ENCODE peak calls at places on chromosome 18, in ten cellular contexts. One of them, this sample, is unnamed.
A peak's percentile ranks its signal among the peaks of the same experiment; 100 is the strongest.

GRCh38 chr18:11872479-11873136 is 21.4 kb downstream of the CHMP1B start:
- DNase-seq in mesenchymal stem cell: no peak
- DNase-seq in lung: no peak
- DNase-seq in Panc1: no peak
- DNase-seq in right cardiac atrium: no peak
- DNase-seq in fibroblast of lung: no peak
- DNase-seq in A549: peak; percentile 67
- DNase-seq in heart right ventricle: no peak
- DNase-seq in HepG2: peak; percentile 71
- DNase-seq in IMR-90: no peak
- DNase-seq in this sample: peak; percentile 55

GRCh38 chr18:13643261-13643671 is 83.1 kb downstream of the FAM210A start:
- DNase-seq in Panc1: no peak
- DNase-seq in fibroblast of lung: no peak
- DNase-seq in heart right ventricle: no peak
- DNase-seq in A549: no peak
- DNase-seq in mesenchymal stem cell: no peak
- DNase-seq in HepG2: no peak
- DNase-seq in IMR-90: no peak
- DNase-seq in right cardiac atrium: peak; percentile 34
- DNase-seq in lung: no peak
- DNase-seq in this sample: no peak

GRCh38 chr18:37391698-37392548 is 173.7 kb downstream of the CELF4 start:
- DNase-seq in fibroblast of lung: no peak
- DNase-seq in heart right ventricle: no peak
- DNase-seq in mesenchymal stem cell: no peak
- DNase-seq in lung: no peak
- DNase-seq in IMR-90: no peak
- DNase-seq in right cardiac atrium: no peak
- DNase-seq in A549: no peak
- DNase-seq in HepG2: no peak
- DNase-seq in Panc1: no peak
- DNase-seq in this sample: no peak

GRCh38 chr18:5238371-5238758 is 41.3 kb upstream of the AKAIN1 start:
- DNase-seq in fibroblast of lung: peak; percentile 52
- DNase-seq in IMR-90: peak; percentile 30
- DNase-seq in HepG2: peak; percentile 86
- DNase-seq in heart right ventricle: peak; percentile 44
- DNase-seq in lung: peak; percentile 36
- DNase-seq in Panc1: no peak
- DNase-seq in right cardiac atrium: peak; percentile 66
- DNase-seq in mesenchymal stem cell: peak; percentile 71
- DNase-seq in A549: peak; percentile 27
- DNase-seq in this sample: peak; percentile 36

GRCh38 chr18:9943311-9943710 is 29.5 kb downstream of the VAPA start:
- DNase-seq in Panc1: no peak
- DNase-seq in right cardiac atrium: no peak
- DNase-seq in HepG2: no peak
- DNase-seq in lung: no peak
- DNase-seq in heart right ventricle: no peak
- DNase-seq in mesenchymal stem cell: no peak
- DNase-seq in IMR-90: no peak
- DNase-seq in fibroblast of lung: no peak
- DNase-seq in A549: no peak
- DNase-seq in this sample: no peak

GRCh38 chr18:3869848-3870247 is 419.9 kb downstream of the TGIF1 start:
- DNase-seq in HepG2: peak; percentile 36
- DNase-seq in A549: peak; percentile 77
- DNase-seq in mesenchymal stem cell: peak; percentile 65
- DNase-seq in heart right ventricle: no peak
- DNase-seq in IMR-90: peak; percentile 76
- DNase-seq in fibroblast of lung: peak; percentile 50
- DNase-seq in right cardiac atrium: no peak
- DNase-seq in lung: no peak
- DNase-seq in Panc1: peak; percentile 25
- DNase-seq in this sample: no peak

GRCh38 chr18:6115710-6116109 is 220.4 kb upstream of the TMEM200C start:
- DNase-seq in mesenchymal stem cell: no peak
- DNase-seq in heart right ventricle: no peak
- DNase-seq in A549: no peak
- DNase-seq in lung: no peak
- DNase-seq in fibroblast of lung: no peak
- DNase-seq in IMR-90: no peak
- DNase-seq in HepG2: no peak
- DNase-seq in right cardiac atrium: no peak
- DNase-seq in Panc1: no peak
- DNase-seq in this sample: no peak

GRCh38 chr18:75408554-75409506 is 18.7 kb downstream of the SMIM21 start:
- DNase-seq in heart right ventricle: no peak
- DNase-seq in A549: peak; percentile 86
- DNase-seq in mesenchymal stem cell: peak; percentile 95
- DNase-seq in IMR-90: peak; percentile 100
- DNase-seq in right cardiac atrium: no peak
- DNase-seq in Panc1: peak; percentile 80
- DNase-seq in HepG2: peak; percentile 32
- DNase-seq in lung: no peak
- DNase-seq in fibroblast of lung: peak; percentile 99
- DNase-seq in this sample: no peak

GRCh38 chr18:51724790-51725721 is 527.6 kb upstream of the MEX3C start:
- DNase-seq in mesenchymal stem cell: no peak
- DNase-seq in A549: no peak
- DNase-seq in Panc1: no peak
- DNase-seq in lung: no peak
- DNase-seq in fibroblast of lung: peak; percentile 1
- DNase-seq in IMR-90: no peak
- DNase-seq in right cardiac atrium: no peak
- DNase-seq in HepG2: no peak
- DNase-seq in heart right ventricle: no peak
- DNase-seq in this sample: no peak
- H3K27ac ChIP-seq in mesenchymal stem cell: no peak overlapping the region
- H3K27ac ChIP-seq in A549: no peak overlapping the region
- H3K27ac ChIP-seq in Panc1: no peak overlapping the region
- H3K27ac ChIP-seq in lung: no peak overlapping the region
- H3K27ac ChIP-seq in fibroblast of lung: no peak overlapping the region
- H3K27ac ChIP-seq in IMR-90: no peak overlapping the region
- H3K27ac ChIP-seq in right cardiac atrium: no peak overlapping the region
- H3K27ac ChIP-seq in HepG2: no peak overlapping the region
- H3K27ac ChIP-seq in heart right ventricle: no peak overlapping the region
- H3K27ac ChIP-seq in this sample: no peak overlapping the region

DNA sequence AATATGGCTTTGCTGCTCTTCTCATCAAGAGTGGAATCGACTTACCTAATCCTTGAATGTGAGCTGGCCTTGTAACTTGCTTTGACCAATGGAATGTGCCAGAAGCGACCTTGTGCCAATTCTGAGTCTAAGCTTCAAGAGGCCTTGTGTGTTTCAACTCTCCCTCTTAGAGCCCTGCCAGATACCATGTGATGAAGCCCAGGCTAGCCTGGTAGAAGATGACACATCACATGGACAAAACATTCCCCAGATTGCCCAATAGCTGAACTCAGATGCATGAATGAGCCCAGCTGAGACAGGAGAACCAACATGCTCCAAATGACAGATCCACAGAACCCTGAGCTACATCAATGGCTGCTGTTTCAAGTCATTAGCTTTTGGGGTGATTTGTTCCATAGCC is 4.2 kb upstream of the KLHL14 start:
- DNase-seq in IMR-90: no peak
- DNase-seq in mesenchymal stem cell: peak; percentile 71
- DNase-seq in fibroblast of lung: no peak
- DNase-seq in Panc1: no peak
- DNase-seq in A549: no peak
- DNase-seq in lung: no peak
- DNase-seq in HepG2: peak; percentile 46
- DNase-seq in heart right ventricle: no peak
- DNase-seq in right cardiac atrium: no peak
- DNase-seq in this sample: no peak
- H3K4me3 ChIP-seq in IMR-90: no peak overlapping the region
- H3K4me3 ChIP-seq in mesenchymal stem cell: no peak overlapping the region
- H3K4me3 ChIP-seq in fibroblast of lung: no peak overlapping the region
- H3K4me3 ChIP-seq in Panc1: no peak overlapping the region
- H3K4me3 ChIP-seq in A549: no peak overlapping the region
- H3K4me3 ChIP-seq in lung: no peak overlapping the region
- H3K4me3 ChIP-seq in HepG2: no peak overlapping the region
- H3K4me3 ChIP-seq in heart right ventricle: no peak overlapping the region
- H3K4me3 ChIP-seq in right cardiac atrium: no peak overlapping the region
- H3K4me3 ChIP-seq in this sample: no peak overlapping the region

DNA sequence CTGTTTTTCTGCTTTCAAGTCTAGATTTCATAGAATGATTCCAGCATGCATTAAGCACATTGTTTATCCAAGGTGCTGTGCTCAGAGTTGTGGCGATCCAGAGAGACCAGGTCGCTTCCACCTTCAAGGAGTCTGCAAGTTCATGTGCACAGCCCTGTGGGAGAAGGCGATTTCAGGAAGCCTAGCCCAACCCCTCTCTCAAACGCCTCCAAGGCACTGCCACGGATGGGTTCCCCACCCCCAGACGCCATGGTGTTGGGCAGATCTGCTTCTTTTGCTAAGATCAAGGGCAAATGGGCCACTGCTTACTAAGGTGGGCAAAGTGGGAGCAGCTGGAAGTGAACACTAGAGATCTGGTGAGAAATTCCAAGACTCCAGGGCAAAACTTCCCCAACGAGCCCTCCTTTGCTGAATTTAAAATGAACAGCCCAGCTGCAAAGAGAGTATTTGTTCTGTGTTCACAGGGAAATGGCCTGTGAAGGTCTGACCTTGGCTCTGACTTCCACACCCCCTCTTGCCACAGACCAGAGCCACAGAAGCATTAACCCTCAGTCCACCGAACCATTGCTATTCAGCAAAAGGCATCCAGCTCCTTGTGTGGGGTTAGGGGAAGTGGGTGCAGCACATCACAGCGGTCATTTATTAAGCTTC is 45.1 kb upstream of the ZBTB7C start:
- DNase-seq in A549: no peak
- DNase-seq in right cardiac atrium: no peak
- DNase-seq in Panc1: no peak
- DNase-seq in lung: no peak
- DNase-seq in IMR-90: no peak
- DNase-seq in HepG2: peak; percentile 72
- DNase-seq in mesenchymal stem cell: no peak
- DNase-seq in fibroblast of lung: peak; percentile 15
- DNase-seq in heart right ventricle: no peak
- DNase-seq in this sample: no peak
- H3K27ac ChIP-seq in A549: no peak overlapping the region
- H3K27ac ChIP-seq in right cardiac atrium: no peak overlapping the region
- H3K27ac ChIP-seq in Panc1: no peak overlapping the region
- H3K27ac ChIP-seq in lung: no peak overlapping the region
- H3K27ac ChIP-seq in IMR-90: no peak overlapping the region
- H3K27ac ChIP-seq in HepG2: peak overlapping the region; percentile 81
- H3K27ac ChIP-seq in mesenchymal stem cell: peak overlapping the region; percentile 74
- H3K27ac ChIP-seq in fibroblast of lung: no peak overlapping the region
- H3K27ac ChIP-seq in heart right ventricle: no peak overlapping the region
- H3K27ac ChIP-seq in this sample: no peak overlapping the region

GRCh38 chr18:46336278-46337205 is 232.4 kb downstream of the HAUS1 start:
- DNase-seq in A549: no peak
- DNase-seq in IMR-90: no peak
- DNase-seq in fibroblast of lung: peak; percentile 10
- DNase-seq in lung: no peak
- DNase-seq in mesenchymal stem cell: no peak
- DNase-seq in heart right ventricle: no peak
- DNase-seq in right cardiac atrium: peak; percentile 56
- DNase-seq in HepG2: no peak
- DNase-seq in Panc1: no peak
- DNase-seq in this sample: no peak
- H3K4me3 ChIP-seq in A549: no peak overlapping the region
- H3K4me3 ChIP-seq in IMR-90: no peak overlapping the region
- H3K4me3 ChIP-seq in fibroblast of lung: no peak overlapping the region
- H3K4me3 ChIP-seq in lung: no peak overlapping the region
- H3K4me3 ChIP-seq in mesenchymal stem cell: no peak overlapping the region
- H3K4me3 ChIP-seq in heart right ventricle: no peak overlapping the region
- H3K4me3 ChIP-seq in right cardiac atrium: no peak overlapping the region
- H3K4me3 ChIP-seq in HepG2: no peak overlapping the region
- H3K4me3 ChIP-seq in Panc1: no peak overlapping the region
- H3K4me3 ChIP-seq in this sample: no peak overlapping the region